ENCODE peak calls at places on chromosome 14, in four cellular contexts. E is posterior vena cava, D is uterus, J is fibroblast of the aortic adventitia. C is an unnamed sample.

GRCh38 chr14:34330846-34331245 is 131.2 kb downstream of the SPTSSA start:
- DNase-seq in E (no peak), J (no peak), D (no peak), C (no peak)

GRCh38 chr14:100532154-100532915 is 54.9 kb downstream of the BEGAIN start:
- DNase-seq in D (peak; percentile 21), E (peak; percentile 67), J (no peak), C (peak; percentile 48)

GRCh38 chr14:93219103-93219726 is 12.2 kb downstream of the UBR7 start:
- DNase-seq in J (peak; percentile 73), D (no peak), E (no peak), C (peak; percentile 50)

GRCh38 chr14:104265918-104266642 is 127.7 kb downstream of the KIF26A start:
- DNase-seq in D (peak; percentile 5), J (no peak), E (peak; percentile 67), C (no peak)

GRCh38 chr14:26595922-26596721 is 1.7 kb downstream of the NOVA1 start:
- DNase-seq in J (peak; percentile 41), D (no peak), E (no peak), C (no peak)

GRCh38 chr14:92513204-92513965 is at the start of gene RIN3:
- DNase-seq in E (peak; percentile 89), D (peak; percentile 53), J (peak; percentile 59), C (peak; percentile 84)

GRCh38 chr14:83294941-83295340 is 1761.3 kb upstream of the SEL1L start:
- DNase-seq in E (no peak), D (no peak), J (no peak), C (no peak)

GRCh38 chr14:77124345-77125274 is 17.0 kb downstream of the ZDHHC22 start:
- DNase-seq in E (no peak), J (peak; percentile 28), D (peak; percentile 46), C (peak; percentile 71)

GRCh38 chr14:103739793-103740501 is 24.3 kb downstream of the ZFYVE21 start:
- DNase-seq in D (no peak), J (no peak), E (peak; percentile 70), C (no peak)

GRCh38 chr14:91599966-91600365 is 89.9 kb upstream of the PPP4R3A start:
- DNase-seq in J (peak; percentile 16), D (no peak), E (no peak), C (no peak)

GRCh38 chr14:63737582-63738006 is 9.7 kb upstream of the SGPP1 start:
- DNase-seq in E (no peak), J (peak; percentile 6), D (no peak), C (no peak)

GRCh38 chr14:70020350-70021170 is 141.3 kb downstream of the SMOC1 start:
- DNase-seq in E (no peak), D (no peak), J (no peak), C (peak; percentile 73)

GRCh38 chr14:89408907-89409675 is 7.9 kb downstream of the FOXN3 start:
- DNase-seq in D (no peak), J (no peak), E (no peak), C (no peak)

GRCh38 chr14:74793506-74794155 is 30.5 kb downstream of the YLPM1 start:
- DNase-seq in D (no peak), J (peak; percentile 36), E (no peak), C (no peak)

GRCh38 chr14:67514650-67515385 is 18.3 kb upstream of the PLEKHH1 start:
- DNase-seq in D (peak; percentile 43), J (peak; percentile 40), E (no peak), C (peak; percentile 74)

GRCh38 chr14:96002511-96002884 is 36.7 kb upstream of the C14orf132 start:
- DNase-seq in J (no peak), E (no peak), D (no peak), C (no peak)

GRCh38 chr14:78075033-78075432 is 95.1 kb upstream of the NRXN3 start:
- DNase-seq in E (no peak), D (no peak), J (no peak), C (no peak)

GRCh38 chr14:34722723-34723545 is 8.5 kb upstream of the CFL2 start:
- DNase-seq in E (no peak), J (peak; percentile 78), D (peak; percentile 49), C (peak; percentile 42)